ENCODE peak calls at places on chromosomes 7 and 10, in nine cellular contexts. One of them, this sample, is unnamed.
A peak's percentile ranks its signal among the peaks of the same experiment; 100 is the strongest.

GRCh38 chr10:46019170-46019528 is 11.3 kb downstream of the NCOA4 start:
- DNase-seq in right lobe of liver: no peak
- DNase-seq in M059J: no peak
- DNase-seq in NCI-H510A: no peak
- DNase-seq in stimulated activated CD8-positive, alpha-beta memory T cell treated with anti-CD3 and anti-CD28 coated beads, Interleukin-4, amount 100 ng/mL, for 24 hours: no peak
- DNase-seq in cardiac muscle cell: no peak
- DNase-seq in T-cell: no peak
- DNase-seq in T47D: peak; percentile 58
- DNase-seq in T follicular helper cell: no peak
- DNase-seq in this sample: no peak

GRCh38 chr10:133163889-133164815 is 4.1 kb downstream of the KNDC1 start:
- DNase-seq in T follicular helper cell: no peak
- DNase-seq in T-cell: no peak
- DNase-seq in cardiac muscle cell: no peak
- DNase-seq in M059J: no peak
- DNase-seq in NCI-H510A: no peak
- DNase-seq in T47D: peak; percentile 74
- DNase-seq in stimulated activated CD8-positive, alpha-beta memory T cell treated with anti-CD3 and anti-CD28 coated beads, Interleukin-4, amount 100 ng/mL, for 24 hours: no peak
- DNase-seq in right lobe of liver: peak; percentile 44
- DNase-seq in this sample: peak; percentile 23

GRCh38 chr10:126867567-126868365 is 37.5 kb upstream of the DOCK1 start:
- DNase-seq in right lobe of liver: no peak
- DNase-seq in M059J: peak; percentile 92
- DNase-seq in cardiac muscle cell: peak; percentile 18
- DNase-seq in NCI-H510A: no peak
- DNase-seq in T follicular helper cell: no peak
- DNase-seq in stimulated activated CD8-positive, alpha-beta memory T cell treated with anti-CD3 and anti-CD28 coated beads, Interleukin-4, amount 100 ng/mL, for 24 hours: no peak
- DNase-seq in T47D: no peak
- DNase-seq in T-cell: no peak
- DNase-seq in this sample: no peak

GRCh38 chr7:66668677-66669076 is 40.0 kb downstream of the KCTD7 start:
- DNase-seq in cardiac muscle cell: no peak
- DNase-seq in NCI-H510A: no peak
- DNase-seq in T47D: no peak
- DNase-seq in T follicular helper cell: no peak
- DNase-seq in M059J: no peak
- DNase-seq in stimulated activated CD8-positive, alpha-beta memory T cell treated with anti-CD3 and anti-CD28 coated beads, Interleukin-4, amount 100 ng/mL, for 24 hours: no peak
- DNase-seq in T-cell: no peak
- DNase-seq in right lobe of liver: no peak
- DNase-seq in this sample: no peak

GRCh38 chr7:120920588-120920987 is 30.0 kb upstream of the ING3 start:
- DNase-seq in right lobe of liver: no peak
- DNase-seq in M059J: no peak
- DNase-seq in stimulated activated CD8-positive, alpha-beta memory T cell treated with anti-CD3 and anti-CD28 coated beads, Interleukin-4, amount 100 ng/mL, for 24 hours: no peak
- DNase-seq in NCI-H510A: no peak
- DNase-seq in cardiac muscle cell: no peak
- DNase-seq in T follicular helper cell: no peak
- DNase-seq in T-cell: no peak
- DNase-seq in T47D: no peak
- DNase-seq in this sample: no peak

GRCh38 chr10:47340613-47341170 is 7.5 kb upstream of the RBP3 start:
- DNase-seq in T47D: peak; percentile 72
- DNase-seq in right lobe of liver: no peak
- DNase-seq in NCI-H510A: no peak
- DNase-seq in T follicular helper cell: peak; percentile 49
- DNase-seq in M059J: peak; percentile 22
- DNase-seq in cardiac muscle cell: peak; percentile 69
- DNase-seq in T-cell: peak; percentile 47
- DNase-seq in stimulated activated CD8-positive, alpha-beta memory T cell treated with anti-CD3 and anti-CD28 coated beads, Interleukin-4, amount 100 ng/mL, for 24 hours: peak; percentile 58
- DNase-seq in this sample: no peak

GRCh38 chr7:94633025-94633341 is 22.9 kb downstream of the SGCE start:
- DNase-seq in cardiac muscle cell: no peak
- DNase-seq in T47D: no peak
- DNase-seq in T follicular helper cell: no peak
- DNase-seq in M059J: no peak
- DNase-seq in NCI-H510A: no peak
- DNase-seq in T-cell: no peak
- DNase-seq in stimulated activated CD8-positive, alpha-beta memory T cell treated with anti-CD3 and anti-CD28 coated beads, Interleukin-4, amount 100 ng/mL, for 24 hours: no peak
- DNase-seq in right lobe of liver: no peak
- DNase-seq in this sample: no peak

GRCh38 chr7:100430450-100431285 is 1.0 kb downstream of the MEPCE start:
- DNase-seq in right lobe of liver: peak; percentile 56
- DNase-seq in T-cell: peak; percentile 27
- DNase-seq in M059J: no peak
- DNase-seq in T follicular helper cell: peak; percentile 20
- DNase-seq in cardiac muscle cell: peak; percentile 30
- DNase-seq in T47D: no peak
- DNase-seq in NCI-H510A: no peak
- DNase-seq in stimulated activated CD8-positive, alpha-beta memory T cell treated with anti-CD3 and anti-CD28 coated beads, Interleukin-4, amount 100 ng/mL, for 24 hours: no peak
- DNase-seq in this sample: no peak

GRCh38 chr7:105776068-105776790 is 100.2 kb downstream of the ATXN7L1 start:
- DNase-seq in T47D: no peak
- DNase-seq in cardiac muscle cell: peak; percentile 98
- DNase-seq in T-cell: no peak
- DNase-seq in right lobe of liver: no peak
- DNase-seq in T follicular helper cell: no peak
- DNase-seq in NCI-H510A: no peak
- DNase-seq in M059J: peak; percentile 100
- DNase-seq in stimulated activated CD8-positive, alpha-beta memory T cell treated with anti-CD3 and anti-CD28 coated beads, Interleukin-4, amount 100 ng/mL, for 24 hours: no peak
- DNase-seq in this sample: no peak

GRCh38 chr10:131697461-131698128 is 203.2 kb upstream of the PPP2R2D start:
- DNase-seq in T follicular helper cell: no peak
- DNase-seq in T47D: peak; percentile 19
- DNase-seq in stimulated activated CD8-positive, alpha-beta memory T cell treated with anti-CD3 and anti-CD28 coated beads, Interleukin-4, amount 100 ng/mL, for 24 hours: no peak
- DNase-seq in NCI-H510A: no peak
- DNase-seq in M059J: no peak
- DNase-seq in T-cell: no peak
- DNase-seq in right lobe of liver: no peak
- DNase-seq in cardiac muscle cell: no peak
- DNase-seq in this sample: peak; percentile 13

GRCh38 chr10:114320249-114321116 is 81.4 kb downstream of the VWA2 start:
- DNase-seq in M059J: peak; percentile 97
- DNase-seq in T47D: no peak
- DNase-seq in right lobe of liver: no peak
- DNase-seq in T follicular helper cell: no peak
- DNase-seq in NCI-H510A: no peak
- DNase-seq in T-cell: no peak
- DNase-seq in cardiac muscle cell: no peak
- DNase-seq in stimulated activated CD8-positive, alpha-beta memory T cell treated with anti-CD3 and anti-CD28 coated beads, Interleukin-4, amount 100 ng/mL, for 24 hours: no peak
- DNase-seq in this sample: no peak

GRCh38 chr7:73387908-73388414 is 45.6 kb upstream of the FZD9 start:
- DNase-seq in cardiac muscle cell: no peak
- DNase-seq in M059J: no peak
- DNase-seq in T follicular helper cell: no peak
- DNase-seq in T-cell: no peak
- DNase-seq in stimulated activated CD8-positive, alpha-beta memory T cell treated with anti-CD3 and anti-CD28 coated beads, Interleukin-4, amount 100 ng/mL, for 24 hours: no peak
- DNase-seq in T47D: no peak
- DNase-seq in NCI-H510A: no peak
- DNase-seq in right lobe of liver: no peak
- DNase-seq in this sample: no peak

GRCh38 chr7:112347088-112347487 is 103.2 kb upstream of the IFRD1 start:
- DNase-seq in cardiac muscle cell: no peak
- DNase-seq in T-cell: no peak
- DNase-seq in T47D: no peak
- DNase-seq in right lobe of liver: no peak
- DNase-seq in T follicular helper cell: no peak
- DNase-seq in stimulated activated CD8-positive, alpha-beta memory T cell treated with anti-CD3 and anti-CD28 coated beads, Interleukin-4, amount 100 ng/mL, for 24 hours: no peak
- DNase-seq in NCI-H510A: no peak
- DNase-seq in M059J: no peak
- DNase-seq in this sample: no peak

GRCh38 chr7:106524690-106525059 is 136.3 kb downstream of the CCDC71L start:
- DNase-seq in stimulated activated CD8-positive, alpha-beta memory T cell treated with anti-CD3 and anti-CD28 coated beads, Interleukin-4, amount 100 ng/mL, for 24 hours: no peak
- DNase-seq in T follicular helper cell: no peak
- DNase-seq in T-cell: no peak
- DNase-seq in M059J: no peak
- DNase-seq in T47D: no peak
- DNase-seq in NCI-H510A: no peak
- DNase-seq in right lobe of liver: no peak
- DNase-seq in cardiac muscle cell: no peak
- DNase-seq in this sample: no peak

GRCh38 chr10:78700413-78700812 is 368.4 kb upstream of the ZMIZ1 start:
- DNase-seq in cardiac muscle cell: peak; percentile 47
- DNase-seq in M059J: peak; percentile 40
- DNase-seq in T-cell: no peak
- DNase-seq in right lobe of liver: no peak
- DNase-seq in T follicular helper cell: no peak
- DNase-seq in NCI-H510A: no peak
- DNase-seq in T47D: peak; percentile 60
- DNase-seq in stimulated activated CD8-positive, alpha-beta memory T cell treated with anti-CD3 and anti-CD28 coated beads, Interleukin-4, amount 100 ng/mL, for 24 hours: no peak
- DNase-seq in this sample: peak; percentile 7

GRCh38 chr7:105723582-105723981 is 142.3 kb upstream of the EFCAB10 start:
- DNase-seq in T-cell: no peak
- DNase-seq in T47D: no peak
- DNase-seq in T follicular helper cell: no peak
- DNase-seq in NCI-H510A: peak; percentile 41
- DNase-seq in stimulated activated CD8-positive, alpha-beta memory T cell treated with anti-CD3 and anti-CD28 coated beads, Interleukin-4, amount 100 ng/mL, for 24 hours: no peak
- DNase-seq in M059J: no peak
- DNase-seq in right lobe of liver: no peak
- DNase-seq in cardiac muscle cell: no peak
- DNase-seq in this sample: no peak

GRCh38 chr10:120266037-120266436 is 191.0 kb upstream of the PLPP4 start:
- DNase-seq in T47D: no peak
- DNase-seq in M059J: peak; percentile 9
- DNase-seq in T follicular helper cell: no peak
- DNase-seq in T-cell: no peak
- DNase-seq in stimulated activated CD8-positive, alpha-beta memory T cell treated with anti-CD3 and anti-CD28 coated beads, Interleukin-4, amount 100 ng/mL, for 24 hours: no peak
- DNase-seq in NCI-H510A: no peak
- DNase-seq in cardiac muscle cell: no peak
- DNase-seq in right lobe of liver: no peak
- DNase-seq in this sample: no peak

GRCh38 chr10:3783313-3783689 is 1.7 kb downstream of the KLF6 start:
- DNase-seq in M059J: peak; percentile 68
- DNase-seq in T follicular helper cell: peak; percentile 60
- DNase-seq in T47D: no peak
- DNase-seq in right lobe of liver: peak; percentile 74
- DNase-seq in NCI-H510A: no peak
- DNase-seq in stimulated activated CD8-positive, alpha-beta memory T cell treated with anti-CD3 and anti-CD28 coated beads, Interleukin-4, amount 100 ng/mL, for 24 hours: peak; percentile 56
- DNase-seq in cardiac muscle cell: peak; percentile 95
- DNase-seq in T-cell: peak; percentile 70
- DNase-seq in this sample: no peak

GRCh38 chr10:59611048-59611447 is 98.6 kb downstream of the SLC16A9 start:
- DNase-seq in NCI-H510A: no peak
- DNase-seq in stimulated activated CD8-positive, alpha-beta memory T cell treated with anti-CD3 and anti-CD28 coated beads, Interleukin-4, amount 100 ng/mL, for 24 hours: no peak
- DNase-seq in T follicular helper cell: no peak
- DNase-seq in right lobe of liver: no peak
- DNase-seq in cardiac muscle cell: no peak
- DNase-seq in T47D: peak; percentile 29
- DNase-seq in M059J: no peak
- DNase-seq in T-cell: no peak
- DNase-seq in this sample: no peak